ENCODE peak calls at places on chromosomes 3 and 15, in four cellular contexts. One of them, this sample, is unnamed.

GRCh38 chr3:69210068-69210730 is 87.8 kb upstream of the LMOD3 start:
- DNase-seq in PC-9: no peak
- DNase-seq in psoas muscle: no peak
- DNase-seq in astrocyte of the spinal cord: no peak
- DNase-seq in this sample: no peak

GRCh38 chr15:71353171-71353570 is 237.9 kb downstream of the THSD4 start:
- DNase-seq in PC-9: no peak
- DNase-seq in psoas muscle: no peak
- DNase-seq in astrocyte of the spinal cord: no peak
- DNase-seq in this sample: no peak

GRCh38 chr15:52790166-52790708 is at the start of gene ONECUT1:
- DNase-seq in PC-9: peak; percentile 46
- DNase-seq in psoas muscle: peak; percentile 45
- DNase-seq in astrocyte of the spinal cord: peak; percentile 29
- DNase-seq in this sample: no peak

GRCh38 chr3:148600440-148600839 is 97.3 kb upstream of the AGTR1 start:
- DNase-seq in PC-9: no peak
- DNase-seq in psoas muscle: no peak
- DNase-seq in astrocyte of the spinal cord: no peak
- DNase-seq in this sample: no peak

GRCh38 chr15:74397239-74398068 is 30.0 kb upstream of the CYP11A1 start:
- DNase-seq in PC-9: peak; percentile 51
- DNase-seq in psoas muscle: no peak
- DNase-seq in astrocyte of the spinal cord: no peak
- DNase-seq in this sample: no peak

GRCh38 chr3:30355622-30356021 is 250.8 kb upstream of the TGFBR2 start:
- DNase-seq in PC-9: no peak
- DNase-seq in psoas muscle: no peak
- DNase-seq in astrocyte of the spinal cord: peak; percentile 68
- DNase-seq in this sample: no peak

GRCh38 chr3:155190686-155191085 is 102.8 kb downstream of the STRIT1 start:
- DNase-seq in PC-9: no peak
- DNase-seq in psoas muscle: no peak
- DNase-seq in astrocyte of the spinal cord: no peak
- DNase-seq in this sample: no peak

GRCh38 chr3:137062250-137062649 is 104.5 kb downstream of the IL20RB start:
- DNase-seq in PC-9: no peak
- DNase-seq in psoas muscle: no peak
- DNase-seq in astrocyte of the spinal cord: no peak
- DNase-seq in this sample: peak; percentile 66

GRCh38 chr15:66292261-66293084 is 895 bp upstream of the DIS3L start:
- DNase-seq in PC-9: no peak
- DNase-seq in psoas muscle: no peak
- DNase-seq in astrocyte of the spinal cord: no peak
- DNase-seq in this sample: no peak

GRCh38 chr15:29920515-29920914 is 98.2 kb upstream of the TJP1 start:
- DNase-seq in PC-9: peak; percentile 82
- DNase-seq in psoas muscle: no peak
- DNase-seq in astrocyte of the spinal cord: no peak
- DNase-seq in this sample: no peak

GRCh38 chr3:119819806-119820205 is 37.9 kb downstream of the NR1I2 start:
- DNase-seq in PC-9: no peak
- DNase-seq in psoas muscle: no peak
- DNase-seq in astrocyte of the spinal cord: no peak
- DNase-seq in this sample: no peak

GRCh38 chr15:99732268-99732641 is 982 bp downstream of the LYSMD4 start:
- DNase-seq in PC-9: no peak
- DNase-seq in psoas muscle: no peak
- DNase-seq in astrocyte of the spinal cord: peak; percentile 33
- DNase-seq in this sample: no peak

GRCh38 chr3:44056446-44057240 is 185.0 kb upstream of the TOPAZ1 start:
- DNase-seq in PC-9: no peak
- DNase-seq in psoas muscle: no peak
- DNase-seq in astrocyte of the spinal cord: no peak
- DNase-seq in this sample: no peak

GRCh38 chr3:5510300-5510699 is 322.8 kb downstream of the EDEM1 start:
- DNase-seq in PC-9: no peak
- DNase-seq in psoas muscle: no peak
- DNase-seq in astrocyte of the spinal cord: no peak
- DNase-seq in this sample: no peak

GRCh38 chr3:196159952-196160804 is 51.0 kb downstream of the ZDHHC19 start:
- DNase-seq in PC-9: no peak
- DNase-seq in psoas muscle: no peak
- DNase-seq in astrocyte of the spinal cord: peak; percentile 71
- DNase-seq in this sample: peak; percentile 72

GRCh38 chr3:61141697-61142096 is 109.6 kb downstream of the FHIT start:
- DNase-seq in PC-9: no peak
- DNase-seq in psoas muscle: no peak
- DNase-seq in astrocyte of the spinal cord: no peak
- DNase-seq in this sample: no peak

GRCh38 chr15:54979949-54980348 is 216.8 kb downstream of the RSL24D1 start:
- DNase-seq in PC-9: no peak
- DNase-seq in psoas muscle: no peak
- DNase-seq in astrocyte of the spinal cord: no peak
- DNase-seq in this sample: no peak

GRCh38 chr3:6250167-6250566 is 610.7 kb upstream of the GRM7 start:
- DNase-seq in PC-9: no peak
- DNase-seq in psoas muscle: no peak
- DNase-seq in astrocyte of the spinal cord: no peak
- DNase-seq in this sample: no peak

GRCh38 chr3:182491571-182491970 is 301.7 kb upstream of the ATP11B start:
- DNase-seq in PC-9: no peak
- DNase-seq in psoas muscle: no peak
- DNase-seq in astrocyte of the spinal cord: no peak
- DNase-seq in this sample: no peak

GRCh38 chr3:125357032-125357658 is 18.0 kb downstream of the ZNF148 start:
- DNase-seq in PC-9: no peak
- DNase-seq in psoas muscle: peak; percentile 50
- DNase-seq in astrocyte of the spinal cord: peak; percentile 51
- DNase-seq in this sample: no peak

GRCh38 chr3:77038468-77038927 is 1.4 kb upstream of the ROBO2 start:
- DNase-seq in PC-9: peak; percentile 45
- DNase-seq in psoas muscle: peak; percentile 31
- DNase-seq in astrocyte of the spinal cord: peak; percentile 88
- DNase-seq in this sample: no peak

GRCh38 chr15:29800441-29801366 is 21.6 kb downstream of the TJP1 start:
- DNase-seq in PC-9: no peak
- DNase-seq in psoas muscle: no peak
- DNase-seq in astrocyte of the spinal cord: no peak
- DNase-seq in this sample: no peak

GRCh38 chr3:153330891-153331290 is 168.9 kb downstream of the RAP2B start:
- DNase-seq in PC-9: no peak
- DNase-seq in psoas muscle: no peak
- DNase-seq in astrocyte of the spinal cord: no peak
- DNase-seq in this sample: no peak

GRCh38 chr15:51833782-51834181 is 4.3 kb downstream of the TMOD3 start:
- DNase-seq in PC-9: no peak
- DNase-seq in psoas muscle: no peak
- DNase-seq in astrocyte of the spinal cord: no peak
- DNase-seq in this sample: no peak

GRCh38 chr15:71449956-71450355 is 334.7 kb downstream of the THSD4 start:
- DNase-seq in PC-9: no peak
- DNase-seq in psoas muscle: no peak
- DNase-seq in astrocyte of the spinal cord: no peak
- DNase-seq in this sample: no peak

GRCh38 chr15:69660658-69661405 is 208.2 kb downstream of the RPLP1 start:
- DNase-seq in PC-9: no peak
- DNase-seq in psoas muscle: no peak
- DNase-seq in astrocyte of the spinal cord: no peak
- DNase-seq in this sample: no peak

GRCh38 chr3:117355566-117355965 is 646.0 kb downstream of the TUSC7 start:
- DNase-seq in PC-9: no peak
- DNase-seq in psoas muscle: no peak
- DNase-seq in astrocyte of the spinal cord: no peak
- DNase-seq in this sample: no peak
- TF ChIP-seq CTCF in PC-9: no peak
- TF ChIP-seq CTCF in psoas muscle: no peak
- TF ChIP-seq CTCF in astrocyte of the spinal cord: peak; percentile 2
- TF ChIP-seq CTCF in this sample: peak; percentile 36

GRCh38 chr15:48190932-48191573 is 412 bp upstream of the CTXN2 start:
- DNase-seq in PC-9: peak; percentile 18
- DNase-seq in psoas muscle: peak; percentile 33
- DNase-seq in astrocyte of the spinal cord: peak; percentile 82
- DNase-seq in this sample: no peak
- H3K4me3 ChIP-seq in PC-9: no peak overlapping the region
- H3K4me3 ChIP-seq in psoas muscle: no peak overlapping the region
- H3K4me3 ChIP-seq in astrocyte of the spinal cord: peak overlapping the region; percentile 14
- H3K4me3 ChIP-seq in this sample: no peak overlapping the region

GRCh38 chr3:13303410-13303809 is 116.7 kb downstream of the NUP210 start:
- DNase-seq in PC-9: no peak
- DNase-seq in psoas muscle: no peak
- DNase-seq in astrocyte of the spinal cord: no peak
- DNase-seq in this sample: no peak

GRCh38 chr3:13307041-13307440 is 113.1 kb downstream of the NUP210 start:
- DNase-seq in PC-9: no peak
- DNase-seq in psoas muscle: no peak
- DNase-seq in astrocyte of the spinal cord: no peak
- DNase-seq in this sample: no peak

GRCh38 chr3:13309004-13309403 is 111.1 kb downstream of the NUP210 start:
- DNase-seq in PC-9: no peak
- DNase-seq in psoas muscle: no peak
- DNase-seq in astrocyte of the spinal cord: no peak
- DNase-seq in this sample: no peak

GRCh38 chr3:13308406-13308805 is 111.7 kb downstream of the NUP210 start:
- DNase-seq in PC-9: peak; percentile 7
- DNase-seq in psoas muscle: no peak
- DNase-seq in astrocyte of the spinal cord: peak; percentile 42
- DNase-seq in this sample: no peak

GRCh38 chr3:13305623-13306022 is 114.5 kb downstream of the NUP210 start:
- DNase-seq in PC-9: no peak
- DNase-seq in psoas muscle: no peak
- DNase-seq in astrocyte of the spinal cord: no peak
- DNase-seq in this sample: no peak
- TF ChIP-seq CTCF in PC-9: no peak
- TF ChIP-seq CTCF in psoas muscle: no peak
- TF ChIP-seq CTCF in astrocyte of the spinal cord: no peak
- TF ChIP-seq CTCF in this sample: no peak

GRCh38 chr15:68053001-68053400 is 1.1 kb upstream of the PIAS1 start:
- DNase-seq in PC-9: no peak
- DNase-seq in psoas muscle: no peak
- DNase-seq in astrocyte of the spinal cord: no peak
- DNase-seq in this sample: no peak
- H3K4me3 ChIP-seq in PC-9: no peak overlapping the region
- H3K4me3 ChIP-seq in psoas muscle: no peak overlapping the region
- H3K4me3 ChIP-seq in astrocyte of the spinal cord: no peak overlapping the region
- H3K4me3 ChIP-seq in this sample: no peak overlapping the region

DNA sequence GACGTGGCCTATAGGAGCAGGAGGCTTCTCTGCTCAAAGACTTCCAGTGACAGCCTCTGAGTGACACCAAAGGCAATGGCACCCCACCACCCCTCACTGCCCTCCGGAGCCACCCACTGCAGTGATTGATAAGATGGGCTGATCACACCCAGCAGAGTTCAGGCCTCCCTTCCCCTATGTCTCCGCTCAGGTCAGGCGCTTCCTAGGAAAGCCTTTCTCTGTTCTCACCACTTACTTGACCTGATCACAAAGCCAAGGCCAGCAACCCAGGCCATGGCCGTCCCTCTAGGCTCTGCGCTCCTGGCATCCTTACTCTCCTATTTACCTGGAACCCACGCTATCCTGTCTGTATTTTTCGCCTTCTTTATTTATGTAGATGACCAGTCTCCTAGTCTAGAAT is 282.3 kb downstream of the OCA2 start:
- DNase-seq in PC-9: no peak
- DNase-seq in psoas muscle: no peak
- DNase-seq in astrocyte of the spinal cord: no peak
- DNase-seq in this sample: no peak
- TF ChIP-seq CTCF in PC-9: no peak
- TF ChIP-seq CTCF in psoas muscle: no peak
- TF ChIP-seq CTCF in astrocyte of the spinal cord: no peak
- TF ChIP-seq CTCF in this sample: no peak

DNA sequence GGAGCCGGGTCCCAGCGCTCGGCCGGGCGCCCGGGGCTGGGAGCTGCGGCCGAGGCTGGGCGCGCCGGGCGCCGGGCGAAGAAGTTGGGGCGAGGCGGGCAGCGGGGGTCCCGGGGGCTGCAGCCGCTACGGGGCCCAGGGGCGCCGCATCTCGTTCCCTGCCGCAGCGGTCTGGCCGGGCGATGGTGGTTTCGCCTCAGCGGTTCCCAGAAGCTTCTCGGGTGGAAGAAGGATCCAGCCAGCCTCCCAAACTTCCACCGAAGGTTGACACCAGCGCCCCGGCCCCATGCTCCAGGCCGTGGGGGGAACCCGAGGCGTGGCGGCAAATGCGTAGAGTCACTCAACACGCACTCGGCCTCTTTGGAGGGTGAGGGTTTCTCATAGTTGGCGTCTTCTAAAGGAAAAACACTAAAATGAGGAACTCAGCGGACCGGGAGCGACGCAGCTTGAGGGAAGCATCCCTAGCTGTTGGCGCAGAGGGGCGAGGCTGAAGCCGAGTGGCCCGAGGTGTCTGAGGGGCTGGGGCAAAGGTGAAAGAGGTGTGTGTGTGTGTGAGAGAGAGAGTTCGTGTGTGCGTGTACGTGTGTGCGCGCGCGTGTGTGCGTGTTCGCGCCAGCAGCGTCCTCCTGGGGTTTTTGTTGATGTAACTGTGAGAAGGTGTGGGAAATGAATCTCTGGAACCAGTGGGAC is 943 bp downstream of the BOC start:
- DNase-seq in PC-9: no peak
- DNase-seq in psoas muscle: peak; percentile 36
- DNase-seq in astrocyte of the spinal cord: peak; percentile 37
- DNase-seq in this sample: no peak
- H3K4me3 ChIP-seq in PC-9: peak overlapping the region; percentile 83
- H3K4me3 ChIP-seq in psoas muscle: peak overlapping the region; percentile 70
- H3K4me3 ChIP-seq in astrocyte of the spinal cord: peak overlapping the region; percentile 76
- H3K4me3 ChIP-seq in this sample: peak overlapping the region; percentile 51

GRCh38 chr3:156472150-156472549 is 82.8 kb downstream of the SSR3 start:
- DNase-seq in PC-9: no peak
- DNase-seq in psoas muscle: no peak
- DNase-seq in astrocyte of the spinal cord: no peak
- DNase-seq in this sample: no peak
- TF ChIP-seq CTCF in PC-9: no peak
- TF ChIP-seq CTCF in psoas muscle: no peak
- TF ChIP-seq CTCF in astrocyte of the spinal cord: no peak
- TF ChIP-seq CTCF in this sample: peak; percentile 47

This sample was measured in GM12864.